ENCODE peak calls at places on chromosome 17, in ten cellular contexts. O is CD8-positive, alpha-beta memory T cell; U is astrocyte; Y is WERI-Rb-1; X is adipocyte; P is RPMI8226; C is esophagus squamous epithelium; W is H54; Q is astrocyte of the cerebellum; J is NCI-H1092. K is an unnamed sample.
A peak's percentile ranks its signal among the peaks of the same experiment; 100 is the strongest.

GRCh38 chr17:58870747-58871146 is 115.1 kb downstream of the PPM1E start:
- DNase-seq in O (no peak), U (no peak), Y (no peak), X (no peak), P (no peak), C (no peak), W (no peak), Q (no peak), J (no peak), K (no peak)

GRCh38 chr17:14119546-14119945 is 50.2 kb downstream of the COX10 start:
- DNase-seq in O (no peak), U (no peak), Y (no peak), X (no peak), P (no peak), C (no peak), W (no peak), Q (no peak), J (no peak), K (no peak)

GRCh38 chr17:34146440-34147043 is 108.5 kb upstream of the CCL2 start:
- DNase-seq in O (peak; percentile 30), U (no peak), Y (peak; percentile 88), X (no peak), P (peak; percentile 75), C (no peak), W (no peak), Q (no peak), J (peak; percentile 10), K (peak; percentile 79)

GRCh38 chr17:81329927-81330883 is 35.1 kb upstream of the SLC38A10 start:
- DNase-seq in O (no peak), U (no peak), Y (peak; percentile 59), X (no peak), P (no peak), C (no peak), W (no peak), Q (no peak), J (no peak), K (no peak)

GRCh38 chr17:59357219-59357699 is 25.8 kb downstream of the YPEL2 start:
- DNase-seq in O (no peak), U (peak; percentile 76), Y (no peak), X (peak; percentile 28), P (no peak), C (no peak), W (no peak), Q (no peak), J (no peak), K (no peak)

GRCh38 chr17:30352247-30352814 is 18.5 kb upstream of the TMIGD1 start:
- DNase-seq in O (no peak), U (no peak), Y (no peak), X (no peak), P (no peak), C (no peak), W (no peak), Q (no peak), J (no peak), K (no peak)

GRCh38 chr17:55117063-55117611 is 147.6 kb upstream of the HLF start:
- DNase-seq in O (no peak), U (no peak), Y (no peak), X (no peak), P (no peak), C (no peak), W (no peak), Q (no peak), J (no peak), K (no peak)

GRCh38 chr17:77436058-77436442 is 295.3 kb downstream of the SEC14L1 start:
- DNase-seq in O (no peak), U (peak; percentile 43), Y (peak; percentile 68), X (peak; percentile 44), P (no peak), C (no peak), W (no peak), Q (no peak), J (no peak), K (no peak)

GRCh38 chr17:79933863-79934652 is 94.8 kb upstream of the CBX4 start:
- DNase-seq in O (no peak), U (no peak), Y (no peak), X (peak; percentile 14), P (peak; percentile 81), C (no peak), W (peak; percentile 80), Q (no peak), J (no peak), K (no peak)

GRCh38 chr17:6786618-6787017 is 10.6 kb downstream of the FBXO39 start:
- DNase-seq in O (no peak), U (peak; percentile 74), Y (no peak), X (peak; percentile 22), P (no peak), C (no peak), W (peak; percentile 17), Q (peak; percentile 34), J (no peak), K (no peak)

GRCh38 chr17:67221062-67221998 is 23.7 kb downstream of the HELZ start:
- DNase-seq in O (no peak), U (no peak), Y (peak; percentile 60), X (peak; percentile 74), P (peak; percentile 58), C (no peak), W (no peak), Q (peak; percentile 33), J (no peak), K (peak; percentile 63)

GRCh38 chr17:52606098-52606497 is 447.6 kb upstream of the CA10 start:
- DNase-seq in O (no peak), U (peak; percentile 2), Y (no peak), X (no peak), P (no peak), C (no peak), W (peak; percentile 19), Q (no peak), J (no peak), K (no peak)

GRCh38 chr17:75240394-75241142 is 20.8 kb downstream of the GGA3 start:
- DNase-seq in O (no peak), U (no peak), Y (peak; percentile 94), X (peak; percentile 54), P (peak; percentile 36), C (no peak), W (peak; percentile 72), Q (no peak), J (no peak), K (peak; percentile 75)